ENCODE peak calls at places on chromosomes 2 and 18, in seven cellular contexts. P is K562, X is A549, U is SK-N-SH, Y is HepG2, B is GM12878, M is H1. R is an unnamed sample.

GRCh38 chr18:77108001-77108692 is 24.4 kb downstream of the MBP start:
- DNase-seq in P (no peak), X (no peak), U (no peak), Y (no peak), B (no peak), M (peak; percentile 33), R (peak; percentile 92)

GRCh38 chr2:184689633-184690032 is 91.3 kb downstream of the ZNF804A start:
- DNase-seq in P (no peak), X (no peak), U (no peak), Y (no peak), B (no peak), M (no peak), R (peak; percentile 64)

GRCh38 chr2:202750778-202751427 is 116.1 kb downstream of the FAM117B start:
- DNase-seq in P (no peak), X (no peak), U (no peak), Y (no peak), B (no peak), M (no peak), R (no peak)

GRCh38 chr2:10551496-10551895 is 103.4 kb upstream of the ODC1 start:
- DNase-seq in P (no peak), X (no peak), U (no peak), Y (no peak), B (no peak), M (no peak), R (no peak)

GRCh38 chr2:79622508-79622907 is 109.7 kb downstream of the CTNNA2 start:
- DNase-seq in P (no peak), X (no peak), U (no peak), Y (no peak), B (no peak), M (no peak), R (peak; percentile 1)

GRCh38 chr18:75248426-75249191 is 38.0 kb downstream of the TSHZ1 start:
- DNase-seq in P (no peak), X (no peak), U (no peak), Y (no peak), B (no peak), M (no peak), R (no peak)

GRCh38 chr2:241538838-241539615 is 19.5 kb upstream of the BOK start:
- DNase-seq in P (no peak), X (no peak), U (no peak), Y (no peak), B (no peak), M (no peak), R (no peak)

GRCh38 chr2:169095631-169096105 is 26.3 kb downstream of the DHRS9 start:
- DNase-seq in P (peak; percentile 27), X (no peak), U (no peak), Y (no peak), B (no peak), M (no peak), R (peak; percentile 69)

GRCh38 chr2:111118455-111119003 is 2.2 kb upstream of the BCL2L11 start:
- DNase-seq in P (no peak), X (no peak), U (no peak), Y (no peak), B (no peak), M (peak; percentile 63), R (no peak)

GRCh38 chr2:207836526-207837133 is 66.9 kb upstream of the FZD5 start:
- DNase-seq in P (no peak), X (no peak), U (no peak), Y (peak; percentile 38), B (no peak), M (peak; percentile 35), R (no peak)

GRCh38 chr2:10254373-10255188 is 48.1 kb upstream of the HPCAL1 start:
- DNase-seq in P (peak; percentile 79), X (peak; percentile 44), U (peak; percentile 68), Y (no peak), B (no peak), M (no peak), R (peak; percentile 30)

GRCh38 chr2:28437142-28437835 is 44.6 kb downstream of the FOSL2 start:
- DNase-seq in P (no peak), X (no peak), U (peak; percentile 64), Y (no peak), B (no peak), M (no peak), R (no peak)
- H3K27ac ChIP-seq in P (no peak overlapping the region), X (peak overlapping the region; percentile 63), U (no peak overlapping the region), Y (no peak overlapping the region), B (no peak overlapping the region), M (no peak overlapping the region), R (no peak overlapping the region)

GRCh38 chr2:102142829-102143449 is 393 bp downstream of the IL1R1 start:
- DNase-seq in P (no peak), X (peak; percentile 31), U (no peak), Y (peak; percentile 39), B (no peak), M (peak; percentile 69), R (peak; percentile 56)

GRCh38 chr2:102144128-102144527 is 1.6 kb downstream of the IL1R1 start:
- DNase-seq in P (no peak), X (no peak), U (no peak), Y (no peak), B (no peak), M (no peak), R (no peak)

GRCh38 chr2:102141915-102142828 is at the start of gene IL1R1:
- DNase-seq in P (peak; percentile 85), X (peak; percentile 67), U (peak; percentile 65), Y (peak; percentile 60), B (no peak), M (peak; percentile 74), R (peak; percentile 80)

GRCh38 chr2:102145107-102145506 is 2.6 kb downstream of the IL1R1 start:
- DNase-seq in P (no peak), X (no peak), U (no peak), Y (no peak), B (no peak), M (no peak), R (no peak)

GRCh38 chr2:102143450-102143985 is 972 bp downstream of the IL1R1 start:
- DNase-seq in P (peak; percentile 11), X (no peak), U (no peak), Y (peak; percentile 47), B (no peak), M (no peak), R (peak; percentile 47)
- TF ChIP-seq USF2 in P (no peak), X (no peak), U (no peak), Y (no peak), B (no peak), M (no peak), R (no peak)

DNA sequence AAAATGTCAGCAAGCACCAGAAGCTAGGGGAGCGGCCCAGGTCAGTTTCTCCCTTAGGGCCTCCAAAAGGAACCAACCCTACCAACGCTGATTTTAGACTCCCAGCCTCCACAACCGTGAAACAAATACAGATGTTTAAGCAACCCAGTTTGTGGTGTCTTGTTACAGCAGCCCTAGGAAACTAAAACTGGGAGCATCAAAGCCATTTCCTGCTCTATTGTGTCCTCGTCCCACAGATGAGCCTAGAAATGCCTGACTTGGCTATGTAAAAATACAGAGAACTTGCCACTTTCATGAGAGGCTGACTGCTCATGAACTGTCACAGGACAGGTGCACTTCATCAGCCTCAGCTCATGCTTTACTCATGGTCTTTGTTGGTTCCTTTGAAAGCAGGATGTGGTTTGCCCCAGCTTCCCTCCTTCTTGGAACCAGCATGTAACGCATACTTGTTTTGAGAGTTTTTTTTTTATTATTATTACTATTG is 97.6 kb upstream of the SLC39A10 start:
- DNase-seq in P (no peak), X (no peak), U (no peak), Y (no peak), B (peak; percentile 99), M (no peak), R (peak; percentile 100)
- H3K27ac ChIP-seq in P (no peak overlapping the region), X (peak overlapping the region; percentile 77), U (peak overlapping the region; percentile 96), Y (no peak overlapping the region), B (peak overlapping the region; percentile 94), M (no peak overlapping the region), R (peak overlapping the region; percentile 89)

GRCh38 chr18:13616525-13617035 is 109.8 kb downstream of the FAM210A start:
- DNase-seq in P (no peak), X (no peak), U (no peak), Y (no peak), B (no peak), M (no peak), R (no peak)
- TF ChIP-seq USF2 in P (no peak), X (no peak), U (no peak), Y (no peak), B (no peak), M (no peak), R (no peak)

R was measured in IMR-90.